ENCODE peak calls at places on chromosomes 4 and X, in seven cellular contexts. N is astrocyte, L is endothelial cell, T is upper lobe of right lung, D is glutamatergic neuron, B is heart right ventricle, R is upper lobe of left lung. Q is an unnamed sample.

GRCh38 chrX:42540150-42540549 is 237.8 kb downstream of the PPP1R2C start:
- DNase-seq in R (no peak), B (no peak), D (no peak), N (no peak), T (no peak), L (no peak), Q (no peak)

GRCh38 chrX:48459483-48459882 is 10.6 kb downstream of the SLC38A5 start:
- DNase-seq in N (no peak), B (no peak), D (no peak), L (no peak), T (no peak), R (no peak), Q (no peak)

GRCh38 chr4:159012381-159012780 is 90.5 kb upstream of the RAPGEF2 start:
- DNase-seq in D (no peak), T (no peak), B (no peak), R (no peak), L (no peak), N (peak), Q (no peak)

GRCh38 chr4:173531085-173531965 is 1.3 kb upstream of the HAND2 start:
- DNase-seq in R (no peak), L (no peak), B (peak), N (no peak), T (no peak), D (peak), Q (no peak)

GRCh38 chr4:150049682-150050081 is 28.6 kb upstream of the DCLK2 start:
- DNase-seq in L (no peak), N (no peak), D (no peak), T (no peak), R (no peak), B (no peak), Q (no peak)

GRCh38 chr4:14824189-14824588 is 178.1 kb upstream of the CPEB2 start:
- DNase-seq in T (no peak), N (no peak), D (no peak), L (no peak), R (no peak), B (no peak), Q (no peak)

GRCh38 chr4:85777908-85778808 is 303.2 kb downstream of the ARHGAP24 start:
- DNase-seq in R (no peak), N (no peak), T (no peak), L (no peak), D (no peak), B (no peak), Q (no peak)

GRCh38 chr4:185912779-185913178 is 100.8 kb upstream of the SORBS2 start:
- DNase-seq in L (no peak), R (no peak), B (no peak), N (no peak), T (no peak), D (no peak), Q (no peak)

GRCh38 chr4:140789752-140790151 is 33.6 kb upstream of the TBC1D9 start:
- DNase-seq in D (no peak), R (no peak), N (no peak), L (no peak), T (no peak), B (no peak), Q (peak)

GRCh38 chr4:112633477-112634235 is 3.1 kb downstream of the ZGRF1 start:
- DNase-seq in L (no peak), T (no peak), N (peak), R (no peak), D (no peak), B (no peak), Q (no peak)

GRCh38 chr4:114597410-114598115 is 1.0 kb upstream of the UGT8 start:
- DNase-seq in T (no peak), N (no peak), D (no peak), R (no peak), B (no peak), L (no peak), Q (no peak)

GRCh38 chr4:111040904-111041303 is 418.0 kb upstream of the PITX2 start:
- DNase-seq in R (no peak), D (no peak), T (no peak), N (no peak), B (no peak), L (no peak), Q (no peak)

GRCh38 chrX:64205441-64205734 is at the start of gene AMER1:
- DNase-seq in B (no peak), D (peak), R (no peak), N (no peak), T (no peak), L (no peak), Q (no peak)

GRCh38 chr4:57401586-57401985 is 291.4 kb upstream of the IGFBP7 start:
- DNase-seq in L (no peak), N (no peak), T (no peak), R (no peak), D (no peak), B (no peak), Q (no peak)

GRCh38 chr4:48478273-48478672 is 4.9 kb upstream of the SLC10A4 start:
- DNase-seq in N (no peak), L (no peak), R (no peak), B (no peak), T (no peak), D (no peak), Q (no peak)

GRCh38 chr4:88623097-88623496 is 30.8 kb downstream of the HERC3 start:
- DNase-seq in R (no peak), N (peak), D (no peak), L (no peak), B (no peak), T (no peak), Q (no peak)

GRCh38 chrX:156001667-156002021 is 4.1 kb downstream of the IL9R start:
- DNase-seq in B (no peak), T (no peak), N (no peak), R (no peak), L (no peak), D (no peak), Q (no peak)

GRCh38 chrX:56233682-56234081 is 1.5 kb downstream of the KLF8 start:
- DNase-seq in L (peak), N (peak), R (peak), B (peak), T (peak), D (peak), Q (no peak)

GRCh38 chrX:155052738-155053498 is 18.0 kb downstream of the CMC4 start:
- DNase-seq in D (no peak), L (no peak), B (no peak), T (no peak), R (no peak), N (no peak), Q (no peak)

GRCh38 chr4:128866691-128867090 is 57.2 kb downstream of the JADE1 start:
- DNase-seq in D (no peak), R (no peak), B (no peak), N (no peak), L (no peak), T (no peak), Q (no peak)

GRCh38 chr4:94758141-94758699 is 465 bp downstream of the BMPR1B start:
- DNase-seq in B (peak), R (no peak), L (peak), T (peak), D (peak), N (peak), Q (no peak)

GRCh38 chrX:154368630-154369452 is 5.6 kb downstream of the FLNA start:
- DNase-seq in T (peak), R (peak), D (peak), L (no peak), N (peak), B (peak), Q (peak)

GRCh38 chrX:54920610-54921426 is at the start of gene TRO:
- DNase-seq in D (peak), N (no peak), L (peak), R (no peak), T (no peak), B (no peak), Q (no peak)

GRCh38 chr4:95637047-95637600 is 88.4 kb upstream of the UNC5C start:
- DNase-seq in N (peak), L (peak), T (no peak), D (peak), R (no peak), B (no peak), Q (no peak)

GRCh38 chr4:153114771-153115321 is 89.4 kb upstream of the TRIM2 start:
- DNase-seq in N (peak), R (no peak), D (no peak), T (no peak), L (no peak), B (no peak), Q (no peak)

GRCh38 chr4:129092636-129093172 is 635 bp downstream of the SCLT1 start:
- DNase-seq in L (no peak), D (no peak), B (no peak), R (no peak), T (no peak), N (peak), Q (no peak)

GRCh38 chrX:9340619-9341304 is 124.1 kb upstream of the TBL1X start:
- DNase-seq in B (peak), N (peak), T (no peak), L (no peak), D (peak), R (peak), Q (peak)

GRCh38 chr4:7756561-7757355 is 182.9 kb downstream of the AFAP1 start:
- DNase-seq in B (peak), T (no peak), N (no peak), L (no peak), R (no peak), D (no peak), Q (no peak)

GRCh38 chrX:115972717-115973116 is 197.8 kb upstream of the AGTR2 start:
- DNase-seq in D (no peak), L (no peak), N (no peak), T (no peak), R (no peak), B (no peak), Q (no peak)

GRCh38 chr4:14023036-14023435 is 395.5 kb upstream of the BOD1L1 start:
- DNase-seq in L (no peak), T (no peak), N (peak), D (no peak), R (no peak), B (no peak), Q (no peak)

GRCh38 chr4:140790171-140790570 is 34.0 kb upstream of the TBC1D9 start:
- DNase-seq in L (no peak), N (no peak), T (no peak), D (no peak), B (no peak), R (no peak), Q (no peak)

GRCh38 chrX:43676960-43677582 is 21.0 kb downstream of the MAOA start:
- DNase-seq in N (peak), B (no peak), D (no peak), L (no peak), T (no peak), R (no peak), Q (no peak)

GRCh38 chr4:185669288-185669687 is 134.0 kb upstream of the PDLIM3 start:
- DNase-seq in B (no peak), T (no peak), D (no peak), L (no peak), N (no peak), R (no peak), Q (no peak)

GRCh38 chrX:21174439-21174838 is 199.8 kb upstream of the CNKSR2 start:
- DNase-seq in T (no peak), D (no peak), N (no peak), L (no peak), B (no peak), R (no peak), Q (no peak)

GRCh38 chr4:48037117-48037462 is 20.5 kb downstream of the NIPAL1 start:
- DNase-seq in T (no peak), D (no peak), N (no peak), L (no peak), B (no peak), R (no peak), Q (no peak)

GRCh38 chr4:37780444-37781133 is 45.9 kb upstream of the PGM2 start:
- DNase-seq in L (no peak), B (no peak), D (no peak), R (no peak), N (no peak), T (no peak), Q (no peak)

GRCh38 chrX:12441376-12442128 is 303.3 kb downstream of the FRMPD4 start:
- DNase-seq in R (no peak), D (no peak), L (no peak), T (no peak), N (peak), B (no peak), Q (no peak)

GRCh38 chr4:7422098-7422897 is 12.4 kb downstream of the PSAPL1 start:
- DNase-seq in T (peak), B (no peak), D (no peak), L (no peak), R (peak), N (no peak), Q (peak)

GRCh38 chr4:109302366-109303140 is at the start of gene COL25A1:
- DNase-seq in T (peak), D (peak), L (peak), R (peak), N (peak), B (peak), Q (no peak)

GRCh38 chr4:15459706-15460105 is 10.0 kb upstream of the CC2D2A start:
- DNase-seq in B (no peak), T (no peak), L (no peak), D (no peak), R (no peak), N (no peak), Q (no peak)

DNA sequence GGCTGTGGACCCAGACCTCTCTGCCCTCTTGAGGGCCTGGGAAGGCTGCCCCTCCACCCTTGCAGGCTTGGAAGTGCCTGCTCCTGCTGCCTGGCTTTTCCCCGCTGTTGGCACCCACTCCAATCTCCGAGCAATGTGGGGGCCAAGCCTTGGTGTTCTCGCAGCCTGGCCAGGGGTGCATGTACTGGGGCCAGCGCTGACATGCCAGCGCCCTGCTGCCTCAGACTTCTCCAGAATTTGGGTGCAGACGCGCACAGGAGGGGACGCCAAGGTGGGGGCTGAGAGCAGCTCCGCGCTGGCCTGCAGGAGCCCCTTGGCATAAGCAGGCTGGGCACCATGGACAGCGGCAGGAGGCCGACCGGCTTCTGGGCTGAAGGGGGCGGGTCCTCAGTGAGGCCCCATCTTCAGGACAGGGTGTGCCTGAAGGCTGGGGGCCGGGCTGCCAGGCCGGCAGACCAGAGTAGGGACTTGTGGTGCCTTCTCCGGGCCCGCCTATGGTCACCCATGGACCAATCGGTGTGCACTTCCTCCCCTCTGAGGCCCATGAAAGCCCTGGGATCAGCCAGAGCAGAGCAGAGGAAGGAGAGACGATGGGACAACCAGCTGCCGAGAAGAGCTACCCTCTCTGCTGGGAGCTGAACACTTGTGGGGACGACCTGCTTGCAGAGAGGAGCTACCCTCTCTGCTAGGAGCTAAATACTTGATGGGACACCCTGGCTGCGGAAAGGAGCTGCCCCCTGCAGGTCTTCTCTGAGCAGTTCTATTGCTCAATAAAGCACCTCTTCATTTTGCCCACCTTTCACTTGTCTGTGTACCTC is 118.3 kb downstream of the DNAAF6 start:
- DNase-seq in N (peak), R (peak), D (peak), T (peak), B (peak), L (peak), Q (no peak)
- TF ChIP-seq CTCF in N (no peak), R (no peak), D (no peak), T (no peak), B (no peak), L (no peak), Q (no peak)

GRCh38 chrX:119690921-119691716 is 1.8 kb downstream of the SEPTIN6 start:
- DNase-seq in R (no peak), B (no peak), L (no peak), T (no peak), N (peak), D (peak), Q (peak)

GRCh38 chrX:119694601-119695534 is 1.9 kb upstream of the SEPTIN6 start:
- DNase-seq in D (peak), T (no peak), L (no peak), R (no peak), B (no peak), N (no peak), Q (no peak)

GRCh38 chrX:119693032-119693995 is at the start of gene SEPTIN6:
- DNase-seq in T (peak), B (peak), L (peak), D (peak), R (peak), N (peak), Q (peak)

GRCh38 chrX:119693996-119694451 is 1.1 kb upstream of the SEPTIN6 start:
- DNase-seq in D (peak), B (no peak), R (no peak), T (no peak), N (no peak), L (no peak), Q (no peak)

DNA sequence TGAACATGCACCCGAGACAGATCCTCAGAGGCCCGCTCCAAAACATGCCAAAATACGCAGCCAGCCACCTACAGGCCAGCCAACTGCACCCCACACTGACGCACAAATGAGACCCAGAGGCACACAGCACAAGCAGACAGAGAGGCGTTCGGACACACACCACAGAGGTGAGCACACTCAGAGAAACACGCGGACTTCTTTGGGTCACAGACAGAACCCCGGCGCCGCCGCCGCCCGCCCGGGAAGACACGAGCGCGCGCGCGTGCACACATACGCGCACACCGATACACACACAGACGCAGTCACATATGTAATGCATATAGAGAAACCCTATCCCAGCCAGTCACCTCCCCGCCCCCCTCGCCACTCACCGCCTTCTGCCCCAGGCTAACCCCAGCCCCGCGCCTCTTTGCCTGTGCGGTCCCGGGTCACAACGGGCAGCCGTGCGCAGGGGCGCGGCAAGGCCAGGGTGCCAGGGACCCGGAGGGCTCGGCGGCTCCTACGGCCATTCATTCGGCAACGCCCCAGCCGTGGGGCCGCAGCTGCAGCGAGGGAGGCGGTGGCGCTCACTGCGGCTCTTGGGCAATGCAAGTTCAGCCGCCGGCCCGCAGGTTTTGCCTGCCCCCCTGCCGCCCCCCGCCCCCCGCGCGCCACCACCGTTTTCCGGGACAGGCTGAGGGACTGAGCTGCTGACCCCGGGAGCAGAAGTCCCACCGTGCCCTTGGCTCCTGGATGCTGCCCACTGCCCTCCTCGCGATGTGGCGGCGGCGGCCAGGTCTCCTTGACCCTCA is 532 bp downstream of the SEPTIN6 start:
- DNase-seq in B (peak), L (peak), N (peak), R (peak), T (peak), D (peak), Q (peak)
- TF ChIP-seq CTCF in B (no peak), L (no peak), N (no peak), R (no peak), T (no peak), D (no peak), Q (no peak)

GRCh38 chr4:17561195-17561909 is 15.6 kb upstream of the LAP3 start:
- DNase-seq in T (no peak), R (no peak), D (no peak), L (no peak), B (no peak), N (peak), Q (no peak)

GRCh38 chr4:17558941-17559708 is 17.9 kb upstream of the LAP3 start:
- DNase-seq in D (no peak), L (no peak), T (no peak), R (no peak), B (no peak), N (no peak), Q (no peak)

GRCh38 chr4:17560065-17560673 is 16.8 kb upstream of the LAP3 start:
- DNase-seq in R (no peak), B (no peak), T (no peak), L (no peak), N (no peak), D (no peak), Q (no peak)

GRCh38 chr4:17559709-17560048 is 17.3 kb upstream of the LAP3 start:
- DNase-seq in L (no peak), R (no peak), T (no peak), N (no peak), D (no peak), B (no peak), Q (no peak)

GRCh38 chr4:17562157-17562556 is 14.8 kb upstream of the LAP3 start:
- DNase-seq in R (no peak), N (no peak), L (no peak), D (no peak), B (no peak), T (no peak), Q (no peak)
- TF ChIP-seq CTCF in R (no peak), N (no peak), L (no peak), D (no peak), B (no peak), T (no peak), Q (no peak)

DNA sequence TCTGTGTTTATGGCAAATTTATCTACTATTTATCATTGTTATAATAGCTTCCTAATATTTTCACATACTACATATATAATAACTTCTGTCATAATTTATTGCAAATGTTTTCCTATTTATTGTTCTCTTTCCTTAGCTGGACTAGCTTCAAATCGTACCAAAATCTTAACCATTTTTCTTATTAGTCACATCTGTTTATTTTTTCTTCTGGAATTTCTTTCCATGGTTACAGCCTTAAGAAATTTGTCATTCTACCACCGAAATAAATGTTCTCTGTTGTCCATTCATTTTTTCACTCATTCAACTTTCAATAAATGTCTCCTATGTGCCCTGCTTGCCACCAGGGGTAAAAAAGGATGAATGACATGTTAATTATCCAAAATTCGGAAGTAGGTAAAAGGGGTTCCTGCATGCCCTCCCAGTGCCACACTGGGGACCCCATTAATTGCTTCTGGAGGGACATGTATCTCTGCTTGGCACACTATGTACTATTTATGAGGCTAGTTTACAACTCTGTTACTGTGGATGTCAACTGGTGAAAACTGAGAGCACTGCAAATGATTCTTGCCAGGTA is 182.1 kb downstream of the SH3KBP1 start:
- DNase-seq in R (no peak), N (peak), L (no peak), D (no peak), B (no peak), T (no peak), Q (no peak)
- TF ChIP-seq CTCF in R (no peak), N (no peak), L (no peak), D (no peak), B (no peak), T (no peak), Q (no peak)